ENCODE peak calls at places on chromosomes 12 and 14, in four cellular contexts. A, N, T and L are unnamed samples.

GRCh38 chr12:111076199-111076598 is 155.8 kb upstream of the MYL2 start:
- DNase-seq in A (no peak), N (no peak), T (no peak), L (no peak)

GRCh38 chr14:94174622-94175402 is 690 bp downstream of the PPP4R4 start:
- DNase-seq in A (no peak), N (peak), T (peak), L (peak)

GRCh38 chr12:27531916-27532315 is 7.9 kb downstream of the PPFIBP1 start:
- DNase-seq in A (no peak), N (no peak), T (no peak), L (no peak)

GRCh38 chr14:70685480-70686197 is 43.9 kb downstream of the TTC9 start:
- DNase-seq in A (no peak), N (no peak), T (peak), L (peak)

GRCh38 chr12:61894168-61894567 is 366.0 kb upstream of the USP15 start:
- DNase-seq in A (no peak), N (no peak), T (no peak), L (no peak)

GRCh38 chr12:113271853-113272561 is 50.7 kb downstream of the TPCN1 start:
- DNase-seq in A (peak), N (peak), T (peak), L (no peak)

GRCh38 chr12:130948136-130948535 is 5.6 kb upstream of the ADGRD1 start:
- DNase-seq in A (no peak), N (no peak), T (peak), L (peak)

GRCh38 chr12:26153421-26154154 is 28.8 kb upstream of the BHLHE41 start:
- DNase-seq in A (no peak), N (no peak), T (no peak), L (no peak)

GRCh38 chr14:97699026-97699425 is 901.8 kb downstream of the VRK1 start:
- DNase-seq in A (no peak), N (no peak), T (no peak), L (no peak)

GRCh38 chr14:42110167-42110566 is 503.5 kb downstream of the LRFN5 start:
- DNase-seq in A (peak), N (no peak), T (peak), L (peak)

GRCh38 chr12:52370906-52371608 is 3.8 kb upstream of the KRT85 start:
- DNase-seq in A (peak), N (peak), T (no peak), L (peak)

GRCh38 chr12:121048442-121048841 is 9.4 kb upstream of the OASL start:
- DNase-seq in A (no peak), N (no peak), T (no peak), L (no peak)

GRCh38 chr14:20556500-20557211 is 4.2 kb downstream of the RNASE9 start:
- DNase-seq in A (no peak), N (no peak), T (no peak), L (no peak)

GRCh38 chr14:31843361-31844091 is 233.6 kb upstream of the ARHGAP5 start:
- DNase-seq in A (no peak), N (no peak), T (no peak), L (no peak)

GRCh38 chr14:55701638-55702037 is 121.6 kb downstream of the KTN1 start:
- DNase-seq in A (no peak), N (no peak), T (no peak), L (no peak)

GRCh38 chr14:24279301-24280186 is 8.1 kb upstream of the RABGGTA start:
- DNase-seq in A (peak), N (no peak), T (no peak), L (no peak)

GRCh38 chr14:74244115-74244514 is 4.9 kb downstream of the VSX2 start:
- DNase-seq in A (no peak), N (no peak), T (peak), L (peak)

GRCh38 chr12:50099302-50100008 is 4.4 kb upstream of the GPD1 start:
- DNase-seq in A (no peak), N (no peak), T (no peak), L (no peak)

GRCh38 chr14:50070230-50070629 is 46.1 kb downstream of the VCPKMT start:
- DNase-seq in A (no peak), N (no peak), T (no peak), L (no peak)